ENCODE peak calls at places on chromosomes 6 and 20, in four cellular contexts. One of them, this sample, is unnamed.

GRCh38 chr6:107769053-107769658 is 55.0 kb downstream of the SCML4 start:
- DNase-seq in psoas muscle: no peak
- DNase-seq in fibroblast of the aortic adventitia: no peak
- DNase-seq in ovary: no peak
- DNase-seq in this sample: no peak

GRCh38 chr6:154488276-154488627 is 22.2 kb downstream of the CNKSR3 start:
- DNase-seq in psoas muscle: no peak
- DNase-seq in fibroblast of the aortic adventitia: peak; percentile 44
- DNase-seq in ovary: no peak
- DNase-seq in this sample: peak; percentile 51

GRCh38 chr6:33147807-33148666 is 44.2 kb downstream of the COL11A2 start:
- DNase-seq in psoas muscle: no peak
- DNase-seq in fibroblast of the aortic adventitia: peak; percentile 81
- DNase-seq in ovary: no peak
- DNase-seq in this sample: peak; percentile 81

GRCh38 chr6:29748391-29749352 is 25.4 kb downstream of the HLA-F start:
- DNase-seq in psoas muscle: peak; percentile 93
- DNase-seq in fibroblast of the aortic adventitia: peak; percentile 83
- DNase-seq in ovary: peak; percentile 95
- DNase-seq in this sample: peak; percentile 84

GRCh38 chr6:151869345-151869744 is 61.9 kb downstream of the ESR1 start:
- DNase-seq in psoas muscle: no peak
- DNase-seq in fibroblast of the aortic adventitia: peak; percentile 81
- DNase-seq in ovary: no peak
- DNase-seq in this sample: peak; percentile 8

GRCh38 chr6:75934643-75935472 is 137.6 kb downstream of the IMPG1 start:
- DNase-seq in psoas muscle: no peak
- DNase-seq in fibroblast of the aortic adventitia: peak; percentile 80
- DNase-seq in ovary: peak; percentile 40
- DNase-seq in this sample: peak; percentile 86

GRCh38 chr6:79378957-79379356 is 144.5 kb upstream of the HMGN3 start:
- DNase-seq in psoas muscle: no peak
- DNase-seq in fibroblast of the aortic adventitia: no peak
- DNase-seq in ovary: no peak
- DNase-seq in this sample: no peak

GRCh38 chr6:9248125-9248524 is 812.8 kb upstream of the SLC35B3 start:
- DNase-seq in psoas muscle: no peak
- DNase-seq in fibroblast of the aortic adventitia: no peak
- DNase-seq in ovary: no peak
- DNase-seq in this sample: no peak

GRCh38 chr6:78850621-78851020 is 16.7 kb upstream of the IRAK1BP1 start:
- DNase-seq in psoas muscle: no peak
- DNase-seq in fibroblast of the aortic adventitia: no peak
- DNase-seq in ovary: no peak
- DNase-seq in this sample: no peak

GRCh38 chr6:169229611-169230321 is 23.9 kb downstream of the THBS2 start:
- DNase-seq in psoas muscle: no peak
- DNase-seq in fibroblast of the aortic adventitia: peak; percentile 72
- DNase-seq in ovary: peak; percentile 14
- DNase-seq in this sample: peak; percentile 50

GRCh38 chr6:102766946-102767345 is 1373.4 kb downstream of the GRIK2 start:
- DNase-seq in psoas muscle: no peak
- DNase-seq in fibroblast of the aortic adventitia: no peak
- DNase-seq in ovary: no peak
- DNase-seq in this sample: no peak

GRCh38 chr6:117601811-117602150 is 530 bp downstream of the GOPC start:
- DNase-seq in psoas muscle: no peak
- DNase-seq in fibroblast of the aortic adventitia: no peak
- DNase-seq in ovary: no peak
- DNase-seq in this sample: no peak

GRCh38 chr6:107443066-107443903 is 16.1 kb downstream of the PDSS2 start:
- DNase-seq in psoas muscle: no peak
- DNase-seq in fibroblast of the aortic adventitia: no peak
- DNase-seq in ovary: no peak
- DNase-seq in this sample: peak; percentile 64

GRCh38 chr20:51412991-51413471 is 129.5 kb downstream of the NFATC2 start:
- DNase-seq in psoas muscle: peak; percentile 78
- DNase-seq in fibroblast of the aortic adventitia: no peak
- DNase-seq in ovary: no peak
- DNase-seq in this sample: peak; percentile 25

GRCh38 chr20:51511861-51512619 is 30.5 kb downstream of the NFATC2 start:
- DNase-seq in psoas muscle: no peak
- DNase-seq in fibroblast of the aortic adventitia: no peak
- DNase-seq in ovary: no peak
- DNase-seq in this sample: no peak

GRCh38 chr6:96236471-96236870 is 220.7 kb downstream of the FUT9 start:
- DNase-seq in psoas muscle: no peak
- DNase-seq in fibroblast of the aortic adventitia: no peak
- DNase-seq in ovary: no peak
- DNase-seq in this sample: no peak

GRCh38 chr6:68368845-68369244 is 266.2 kb upstream of the ADGRB3 start:
- DNase-seq in psoas muscle: no peak
- DNase-seq in fibroblast of the aortic adventitia: no peak
- DNase-seq in ovary: no peak
- DNase-seq in this sample: no peak

GRCh38 chr6:41371461-41371991 is 36.1 kb downstream of the NCR2 start:
- DNase-seq in psoas muscle: peak; percentile 51
- DNase-seq in fibroblast of the aortic adventitia: peak; percentile 25
- DNase-seq in ovary: peak; percentile 32
- DNase-seq in this sample: peak; percentile 58

GRCh38 chr6:41663558-41663957 is 25.3 kb downstream of the MDFI start:
- DNase-seq in psoas muscle: peak; percentile 36
- DNase-seq in fibroblast of the aortic adventitia: no peak
- DNase-seq in ovary: no peak
- DNase-seq in this sample: no peak

GRCh38 chr6:3769610-3770009 is 18.1 kb upstream of the PXDC1 start:
- DNase-seq in psoas muscle: no peak
- DNase-seq in fibroblast of the aortic adventitia: peak; percentile 47
- DNase-seq in ovary: no peak
- DNase-seq in this sample: peak; percentile 72

GRCh38 chr20:16922834-16923233 is 174.7 kb downstream of the OTOR start:
- DNase-seq in psoas muscle: no peak
- DNase-seq in fibroblast of the aortic adventitia: peak; percentile 15
- DNase-seq in ovary: no peak
- DNase-seq in this sample: peak; percentile 87

GRCh38 chr20:34512266-34512954 is 3.8 kb upstream of the DYNLRB1 start:
- DNase-seq in psoas muscle: no peak
- DNase-seq in fibroblast of the aortic adventitia: no peak
- DNase-seq in ovary: no peak
- DNase-seq in this sample: no peak

GRCh38 chr6:22569281-22570184 is at the start of gene HDGFL1:
- DNase-seq in psoas muscle: peak; percentile 42
- DNase-seq in fibroblast of the aortic adventitia: no peak
- DNase-seq in ovary: no peak
- DNase-seq in this sample: no peak

GRCh38 chr20:54212226-54212625 is 4.3 kb downstream of the PFDN4 start:
- DNase-seq in psoas muscle: no peak
- DNase-seq in fibroblast of the aortic adventitia: peak; percentile 89
- DNase-seq in ovary: no peak
- DNase-seq in this sample: peak; percentile 58

GRCh38 chr6:36685926-36686667 is 7.6 kb downstream of the CDKN1A start:
- DNase-seq in psoas muscle: peak; percentile 66
- DNase-seq in fibroblast of the aortic adventitia: no peak
- DNase-seq in ovary: no peak
- DNase-seq in this sample: no peak
- TF ChIP-seq CTCF in psoas muscle: no peak
- TF ChIP-seq CTCF in fibroblast of the aortic adventitia: no peak
- TF ChIP-seq CTCF in ovary: no peak
- TF ChIP-seq CTCF in this sample: no peak

DNA sequence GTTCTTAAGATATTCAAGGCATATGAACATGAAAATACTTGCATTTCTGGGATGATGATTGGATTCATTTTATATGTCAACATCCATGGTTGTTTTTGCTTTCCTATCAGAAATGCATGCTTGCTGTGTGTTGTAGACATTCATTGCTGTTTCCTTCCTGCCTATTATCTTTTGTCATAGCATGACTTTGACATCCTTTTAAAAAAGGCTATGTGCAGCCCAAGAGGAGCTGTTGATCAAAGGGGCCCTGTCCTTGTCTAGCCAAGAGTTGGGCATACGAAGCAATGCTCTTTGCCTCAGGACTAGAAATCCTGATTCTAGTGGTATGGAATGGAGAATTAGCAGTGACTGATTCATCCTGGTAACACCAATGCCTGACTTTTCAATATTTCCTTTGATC is 143.1 kb downstream of the RNF144B start:
- DNase-seq in psoas muscle: no peak
- DNase-seq in fibroblast of the aortic adventitia: no peak
- DNase-seq in ovary: no peak
- DNase-seq in this sample: no peak
- H3K4me3 ChIP-seq in psoas muscle: no peak overlapping the region
- H3K4me3 ChIP-seq in fibroblast of the aortic adventitia: no peak overlapping the region
- H3K4me3 ChIP-seq in ovary: no peak overlapping the region
- H3K4me3 ChIP-seq in this sample: no peak overlapping the region

GRCh38 chr20:50344232-50345071 is 153.8 kb downstream of the CEBPB start:
- DNase-seq in psoas muscle: no peak
- DNase-seq in fibroblast of the aortic adventitia: no peak
- DNase-seq in ovary: no peak
- DNase-seq in this sample: no peak
- TF ChIP-seq CTCF in psoas muscle: no peak
- TF ChIP-seq CTCF in fibroblast of the aortic adventitia: peak; percentile 19
- TF ChIP-seq CTCF in ovary: no peak
- TF ChIP-seq CTCF in this sample: peak; percentile 25

GRCh38 chr6:163164175-163164900 is 250.2 kb upstream of the QKI start:
- DNase-seq in psoas muscle: no peak
- DNase-seq in fibroblast of the aortic adventitia: no peak
- DNase-seq in ovary: no peak
- DNase-seq in this sample: no peak
- H3K4me3 ChIP-seq in psoas muscle: no peak overlapping the region
- H3K4me3 ChIP-seq in fibroblast of the aortic adventitia: no peak overlapping the region
- H3K4me3 ChIP-seq in ovary: no peak overlapping the region
- H3K4me3 ChIP-seq in this sample: no peak overlapping the region

DNA sequence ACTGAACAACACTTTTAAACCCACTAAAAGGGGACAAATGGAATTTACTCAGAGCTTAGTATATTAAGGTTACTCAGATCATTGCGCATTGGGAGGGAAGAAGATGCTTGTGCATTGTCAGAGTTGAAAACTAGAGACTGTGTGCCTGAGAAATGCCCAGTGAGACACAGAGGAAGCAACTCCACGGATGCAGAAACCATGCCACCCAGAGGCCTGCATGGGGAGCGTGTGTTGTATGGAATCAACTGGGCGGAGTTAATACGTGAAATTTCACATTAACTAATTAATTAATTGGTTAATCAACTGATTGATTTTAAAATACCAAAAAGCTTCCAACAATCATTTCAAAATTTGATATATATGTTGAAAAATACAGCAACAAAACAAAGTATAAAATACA is 391.6 kb downstream of the PLCB1 start:
- DNase-seq in psoas muscle: no peak
- DNase-seq in fibroblast of the aortic adventitia: no peak
- DNase-seq in ovary: no peak
- DNase-seq in this sample: peak; percentile 9
- TF ChIP-seq CTCF in psoas muscle: peak; percentile 4
- TF ChIP-seq CTCF in fibroblast of the aortic adventitia: no peak
- TF ChIP-seq CTCF in ovary: no peak
- TF ChIP-seq CTCF in this sample: no peak

GRCh38 chr6:16901777-16902176 is 140.5 kb upstream of the ATXN1 start:
- DNase-seq in psoas muscle: no peak
- DNase-seq in fibroblast of the aortic adventitia: peak; percentile 74
- DNase-seq in ovary: peak; percentile 20
- DNase-seq in this sample: peak; percentile 90

GRCh38 chr6:16902520-16902919 is 141.3 kb upstream of the ATXN1 start:
- DNase-seq in psoas muscle: no peak
- DNase-seq in fibroblast of the aortic adventitia: no peak
- DNase-seq in ovary: no peak
- DNase-seq in this sample: no peak

GRCh38 chr6:16903470-16903869 is 142.2 kb upstream of the ATXN1 start:
- DNase-seq in psoas muscle: no peak
- DNase-seq in fibroblast of the aortic adventitia: peak; percentile 30
- DNase-seq in ovary: no peak
- DNase-seq in this sample: peak; percentile 49

GRCh38 chr6:16909599-16910360 is 148.5 kb upstream of the ATXN1 start:
- DNase-seq in psoas muscle: no peak
- DNase-seq in fibroblast of the aortic adventitia: peak; percentile 58
- DNase-seq in ovary: no peak
- DNase-seq in this sample: peak; percentile 77

GRCh38 chr6:16904957-16905356 is 143.7 kb upstream of the ATXN1 start:
- DNase-seq in psoas muscle: no peak
- DNase-seq in fibroblast of the aortic adventitia: no peak
- DNase-seq in ovary: no peak
- DNase-seq in this sample: no peak
- H3K4me3 ChIP-seq in psoas muscle: no peak overlapping the region
- H3K4me3 ChIP-seq in fibroblast of the aortic adventitia: no peak overlapping the region
- H3K4me3 ChIP-seq in ovary: no peak overlapping the region
- H3K4me3 ChIP-seq in this sample: no peak overlapping the region